ENCODE peak calls at places on chromosome 7, in four cellular contexts. One of them, this sample, is unnamed.
A peak's percentile ranks its signal among the peaks of the same experiment; 100 is the strongest.

GRCh38 chr7:99244942-99245341 is 27.7 kb upstream of the MYH16 start:
- DNase-seq in C1 segment of cervical spinal cord: no peak
- DNase-seq in foreskin fibroblast: peak; percentile 33
- DNase-seq in DMS79: no peak
- DNase-seq in this sample: no peak

GRCh38 chr7:158727690-158728089 is 23.1 kb upstream of the NCAPG2 start:
- DNase-seq in C1 segment of cervical spinal cord: no peak
- DNase-seq in foreskin fibroblast: no peak
- DNase-seq in DMS79: no peak
- DNase-seq in this sample: no peak

GRCh38 chr7:24227068-24227467 is 56.9 kb upstream of the NPY start:
- DNase-seq in C1 segment of cervical spinal cord: no peak
- DNase-seq in foreskin fibroblast: no peak
- DNase-seq in DMS79: peak; percentile 30
- DNase-seq in this sample: no peak

GRCh38 chr7:78203042-78203720 is 404.6 kb downstream of the PHTF2 start:
- DNase-seq in C1 segment of cervical spinal cord: no peak
- DNase-seq in foreskin fibroblast: peak; percentile 29
- DNase-seq in DMS79: no peak
- DNase-seq in this sample: no peak

GRCh38 chr7:17339952-17340351 is 41.5 kb downstream of the AHR start:
- DNase-seq in C1 segment of cervical spinal cord: no peak
- DNase-seq in foreskin fibroblast: no peak
- DNase-seq in DMS79: no peak
- DNase-seq in this sample: no peak

GRCh38 chr7:155071121-155071651 is 1.1 kb downstream of the HTR5A start:
- DNase-seq in C1 segment of cervical spinal cord: no peak
- DNase-seq in foreskin fibroblast: no peak
- DNase-seq in DMS79: no peak
- DNase-seq in this sample: no peak

GRCh38 chr7:6475433-6476186 is 27.9 kb upstream of the DAGLB start:
- DNase-seq in C1 segment of cervical spinal cord: no peak
- DNase-seq in foreskin fibroblast: no peak
- DNase-seq in DMS79: no peak
- DNase-seq in this sample: no peak

GRCh38 chr7:77247206-77247850 is 47.7 kb upstream of the FGL2 start:
- DNase-seq in C1 segment of cervical spinal cord: no peak
- DNase-seq in foreskin fibroblast: peak; percentile 51
- DNase-seq in DMS79: peak; percentile 11
- DNase-seq in this sample: peak; percentile 62

GRCh38 chr7:127486654-127487053 is 94.1 kb upstream of the ZNF800 start:
- DNase-seq in C1 segment of cervical spinal cord: no peak
- DNase-seq in foreskin fibroblast: no peak
- DNase-seq in DMS79: no peak
- DNase-seq in this sample: no peak

GRCh38 chr7:15580604-15581351 is 19.0 kb upstream of the AGMO start:
- DNase-seq in C1 segment of cervical spinal cord: no peak
- DNase-seq in foreskin fibroblast: no peak
- DNase-seq in DMS79: no peak
- DNase-seq in this sample: no peak

GRCh38 chr7:134167250-134167649 is 40.1 kb downstream of the LRGUK start:
- DNase-seq in C1 segment of cervical spinal cord: no peak
- DNase-seq in foreskin fibroblast: no peak
- DNase-seq in DMS79: no peak
- DNase-seq in this sample: no peak

GRCh38 chr7:922334-923107 is 32.0 kb downstream of the ADAP1 start:
- DNase-seq in C1 segment of cervical spinal cord: no peak
- DNase-seq in foreskin fibroblast: no peak
- DNase-seq in DMS79: no peak
- DNase-seq in this sample: no peak

GRCh38 chr7:43011879-43012278 is 79.7 kb downstream of the MRPL32 start:
- DNase-seq in C1 segment of cervical spinal cord: no peak
- DNase-seq in foreskin fibroblast: no peak
- DNase-seq in DMS79: no peak
- DNase-seq in this sample: no peak

GRCh38 chr7:66927348-66927948 is 6.4 kb downstream of the TMEM248 start:
- DNase-seq in C1 segment of cervical spinal cord: no peak
- DNase-seq in foreskin fibroblast: no peak
- DNase-seq in DMS79: no peak
- DNase-seq in this sample: no peak

GRCh38 chr7:76512941-76513816 is 2.8 kb downstream of the UPK3B start:
- DNase-seq in C1 segment of cervical spinal cord: no peak
- DNase-seq in foreskin fibroblast: no peak
- DNase-seq in DMS79: no peak
- DNase-seq in this sample: no peak

GRCh38 chr7:12770227-12770975 is 83.0 kb downstream of the ARL4A start:
- DNase-seq in C1 segment of cervical spinal cord: no peak
- DNase-seq in foreskin fibroblast: no peak
- DNase-seq in DMS79: no peak
- DNase-seq in this sample: no peak

GRCh38 chr7:38438938-38439337 is 165.5 kb upstream of the TARP start:
- DNase-seq in C1 segment of cervical spinal cord: no peak
- DNase-seq in foreskin fibroblast: no peak
- DNase-seq in DMS79: no peak
- DNase-seq in this sample: no peak

GRCh38 chr7:44294325-44295069 is 30.9 kb downstream of the CAMK2B start:
- DNase-seq in C1 segment of cervical spinal cord: no peak
- DNase-seq in foreskin fibroblast: no peak
- DNase-seq in DMS79: no peak
- DNase-seq in this sample: no peak

GRCh38 chr7:15905251-15906040 is 219.0 kb upstream of the MEOX2 start:
- DNase-seq in C1 segment of cervical spinal cord: no peak
- DNase-seq in foreskin fibroblast: no peak
- DNase-seq in DMS79: no peak
- DNase-seq in this sample: no peak

GRCh38 chr7:27863866-27864265 is 123.9 kb downstream of the TAX1BP1 start:
- DNase-seq in C1 segment of cervical spinal cord: peak; percentile 63
- DNase-seq in foreskin fibroblast: no peak
- DNase-seq in DMS79: no peak
- DNase-seq in this sample: no peak

GRCh38 chr7:80885774-80886173 is 33.1 kb downstream of the SEMA3C start:
- DNase-seq in C1 segment of cervical spinal cord: no peak
- DNase-seq in foreskin fibroblast: no peak
- DNase-seq in DMS79: no peak
- DNase-seq in this sample: no peak

GRCh38 chr7:78530351-78530750 is 731.8 kb downstream of the PHTF2 start:
- DNase-seq in C1 segment of cervical spinal cord: peak; percentile 5
- DNase-seq in foreskin fibroblast: peak; percentile 32
- DNase-seq in DMS79: no peak
- DNase-seq in this sample: no peak

GRCh38 chr7:14501436-14501835 is 401.1 kb downstream of the DGKB start:
- DNase-seq in C1 segment of cervical spinal cord: no peak
- DNase-seq in foreskin fibroblast: no peak
- DNase-seq in DMS79: no peak
- DNase-seq in this sample: no peak

GRCh38 chr7:74526780-74527179 is 73.1 kb downstream of the GTF2IRD1 start:
- DNase-seq in C1 segment of cervical spinal cord: no peak
- DNase-seq in foreskin fibroblast: no peak
- DNase-seq in DMS79: no peak
- DNase-seq in this sample: no peak

GRCh38 chr7:90180011-90180585 is 25.8 kb downstream of the STEAP1 start:
- DNase-seq in C1 segment of cervical spinal cord: no peak
- DNase-seq in foreskin fibroblast: peak; percentile 36
- DNase-seq in DMS79: no peak
- DNase-seq in this sample: no peak

GRCh38 chr7:32227746-32228145 is 157.5 kb upstream of the PDE1C start:
- DNase-seq in C1 segment of cervical spinal cord: no peak
- DNase-seq in foreskin fibroblast: no peak
- DNase-seq in DMS79: no peak
- DNase-seq in this sample: no peak